ENCODE peak calls at places on chromosomes 11 and 22, in six cellular contexts. H is CD4-positive, CD25-positive, alpha-beta regulatory T cell; S is ovary; U is lung; B is breast epithelium; C is lower lobe of right lung. K is an unnamed sample. For H3K4me1, the result is how much of the 10 kb centered on the place peaks cover.

GRCh38 chr11:945986-946385 is 20.3 kb downstream of the AP2A2 start:
- DNase-seq in H (no peak), S (no peak), U (no peak), B (no peak), C (no peak), K (no peak)

GRCh38 chr22:28075260-28075981 is 156.4 kb upstream of the PITPNB start:
- DNase-seq in H (no peak), S (peak), U (peak), B (no peak), C (peak), K (peak)

GRCh38 chr11:2689551-2690260 is 10.1 kb downstream of the KCNQ1OT1 start:
- DNase-seq in H (no peak), S (peak), U (no peak), B (no peak), C (no peak), K (no peak)

GRCh38 chr22:49960159-49960966 is at the start of gene PIM3:
- DNase-seq in H (peak), S (peak), U (peak), B (peak), C (peak), K (peak)

GRCh38 chr11:99814738-99815137 is 794.0 kb downstream of the CNTN5 start:
- DNase-seq in H (no peak), S (no peak), U (no peak), B (no peak), C (no peak), K (no peak)

GRCh38 chr11:99015634-99016454 is 4.9 kb upstream of the CNTN5 start:
- DNase-seq in H (no peak), S (no peak), U (no peak), B (no peak), C (no peak), K (peak)

GRCh38 chr11:123404626-123405025 is 25.4 kb upstream of the GRAMD1B start:
- DNase-seq in H (no peak), S (no peak), U (no peak), B (no peak), C (no peak), K (no peak)

GRCh38 chr22:49295851-49296560 is 531.7 kb downstream of the BRD1 start:
- DNase-seq in H (no peak), S (no peak), U (no peak), B (peak), C (no peak), K (peak)

GRCh38 chr11:69894126-69895047 is 75.2 kb upstream of the FGF3 start:
- DNase-seq in H (no peak), S (no peak), U (no peak), B (no peak), C (peak), K (no peak)

GRCh38 chr11:36421546-36422155 is 88.4 kb downstream of the TRAF6 start:
- DNase-seq in H (no peak), S (no peak), U (no peak), B (no peak), C (no peak), K (no peak)

GRCh38 chr11:69380451-69380901 is 86.5 kb downstream of the MYEOV start:
- DNase-seq in H (no peak), S (no peak), U (no peak), B (no peak), C (no peak), K (no peak)

GRCh38 chr11:120652705-120653335 is 141.3 kb downstream of the GRIK4 start:
- DNase-seq in H (no peak), S (no peak), U (no peak), B (no peak), C (no peak), K (no peak)

GRCh38 chr11:35526370-35526792 is 965 bp upstream of the PAMR1 start:
- DNase-seq in H (no peak), S (no peak), U (no peak), B (no peak), C (no peak), K (no peak)

GRCh38 chr22:33656808-33657628 is 263.3 kb downstream of the LARGE1 start:
- DNase-seq in H (no peak), S (peak), U (no peak), B (no peak), C (no peak), K (no peak)

GRCh38 chr22:44526431-44527115 is 28.5 kb upstream of the RTL6 start:
- DNase-seq in H (no peak), S (no peak), U (no peak), B (no peak), C (no peak), K (no peak)

GRCh38 chr11:90204832-90205646 is 17.8 kb downstream of the CHORDC1 start:
- DNase-seq in H (no peak), S (no peak), U (no peak), B (no peak), C (no peak), K (peak)

GRCh38 chr22:35961480-35961902 is 67.1 kb downstream of the RBFOX2 start:
- DNase-seq in H (no peak), S (peak), U (peak), B (no peak), C (no peak), K (peak)

GRCh38 chr22:49307071-49307830 is 520.4 kb downstream of the BRD1 start:
- DNase-seq in H (no peak), S (no peak), U (no peak), B (peak), C (no peak), K (peak)

GRCh38 chr11:118908931-118909618 is 16.7 kb downstream of the BCL9L start:
- DNase-seq in H (no peak), S (peak), U (no peak), B (peak), C (peak), K (peak)

GRCh38 chr11:71999360-71999759 is 651 bp downstream of the IL18BP start:
- DNase-seq in H (no peak), S (peak), U (no peak), B (no peak), C (no peak), K (no peak)

GRCh38 chr22:40057652-40058051 is 62.9 kb downstream of the FAM83F start:
- DNase-seq in H (no peak), S (no peak), U (no peak), B (no peak), C (no peak), K (no peak)

GRCh38 chr22:38754247-38755154 is 1.3 kb downstream of the SUN2 start:
- DNase-seq in H (no peak), S (peak), U (peak), B (peak), C (peak), K (no peak)

GRCh38 chr11:96303980-96304379 is 39.0 kb downstream of the MAML2 start:
- DNase-seq in H (no peak), S (no peak), U (no peak), B (no peak), C (no peak), K (no peak)

GRCh38 chr11:62713343-62713742 is 5.9 kb downstream of the GNG3 start:
- DNase-seq in H (no peak), S (no peak), U (peak), B (no peak), C (no peak), K (no peak)

GRCh38 chr11:126048198-126048597 is 14.5 kb downstream of the CDON start:
- DNase-seq in H (no peak), S (no peak), U (no peak), B (no peak), C (no peak), K (no peak)

GRCh38 chr11:14974723-14975587 is 2.8 kb upstream of the CALCA start:
- DNase-seq in H (no peak), S (no peak), U (no peak), B (no peak), C (no peak), K (no peak)

GRCh38 chr22:49015459-49015858 is 812.2 kb downstream of the BRD1 start:
- DNase-seq in H (no peak), S (no peak), U (no peak), B (no peak), C (no peak), K (no peak)

GRCh38 chr22:25475554-25476022 is 88.9 kb upstream of the GRK3 start:
- DNase-seq in H (no peak), S (no peak), U (peak), B (no peak), C (no peak), K (peak)

GRCh38 chr22:39545310-39546063 is 12.9 kb upstream of the RPS19BP1 start:
- DNase-seq in H (peak), S (no peak), U (no peak), B (no peak), C (no peak), K (no peak)

GRCh38 chr11:58788355-58789023 is 56.0 kb downstream of the GLYATL2 start:
- DNase-seq in H (peak), S (peak), U (peak), B (no peak), C (no peak), K (no peak)

GRCh38 chr22:35170716-35171697 is 86.3 kb upstream of the HMGXB4 start:
- DNase-seq in H (no peak), S (no peak), U (peak), B (no peak), C (no peak), K (no peak)

GRCh38 chr22:27620367-27621154 is 181.0 kb downstream of the MN1 start:
- DNase-seq in H (no peak), S (no peak), U (no peak), B (no peak), C (no peak), K (peak)

GRCh38 chr11:104256525-104256924 is 92.6 kb upstream of the PDGFD start:
- DNase-seq in H (no peak), S (no peak), U (no peak), B (no peak), C (no peak), K (no peak)

GRCh38 chr22:19912236-19912999 is 29.2 kb upstream of the COMT start:
- DNase-seq in H (no peak), S (no peak), U (no peak), B (no peak), C (no peak), K (no peak)

GRCh38 chr11:86551286-86551685 is 121.1 kb downstream of the ME3 start:
- DNase-seq in H (no peak), S (no peak), U (no peak), B (no peak), C (no peak), K (peak)

GRCh38 chr11:126443120-126443519 is 87.6 kb downstream of the ST3GAL4 start:
- DNase-seq in H (no peak), S (no peak), U (no peak), B (no peak), C (no peak), K (no peak)

GRCh38 chr11:103326070-103326794 is 217.0 kb downstream of the DYNC2H1 start:
- DNase-seq in H (no peak), S (no peak), U (peak), B (no peak), C (no peak), K (no peak)

GRCh38 chr22:20130739-20131592 is 638 bp upstream of the ZDHHC8 start:
- DNase-seq in H (peak), S (peak), U (peak), B (peak), C (peak), K (peak)

GRCh38 chr11:69444381-69445130 is 36.9 kb upstream of the LINC01488 start:
- DNase-seq in H (no peak), S (no peak), U (peak), B (peak), C (peak), K (no peak)

DNA sequence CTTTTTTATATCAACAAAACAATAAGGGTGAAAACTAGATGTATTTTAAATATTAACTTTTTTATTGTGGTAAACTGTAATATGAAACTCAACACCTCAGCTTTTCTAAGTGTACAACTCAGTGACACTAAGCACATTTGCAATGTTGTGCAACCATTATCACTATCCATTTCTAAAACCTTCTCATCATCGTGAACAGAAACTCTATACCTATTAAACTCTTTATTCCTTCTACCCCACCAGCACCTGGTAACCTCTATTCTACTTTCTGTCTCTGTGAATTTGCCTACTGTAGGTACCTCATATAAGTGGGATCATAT is 9.4 kb downstream of the HORMAD2 start:
- DNase-seq in H (no peak), S (no peak), U (no peak), B (no peak), C (no peak), K (no peak)
- H3K4me3 ChIP-seq in H (no peak), S (no peak), U (no peak), B (no peak), C (no peak), K (no peak)

GRCh38 chr11:61361237-61361636 is 445 bp downstream of the CYB561A3 start:
- DNase-seq in H (no peak), S (no peak), U (no peak), B (no peak), C (no peak), K (no peak)

GRCh38 chr11:61359541-61359940 is 2.1 kb downstream of the CYB561A3 start:
- DNase-seq in H (no peak), S (no peak), U (no peak), B (no peak), C (no peak), K (no peak)

GRCh38 chr11:61364012-61364396 is 1.8 kb downstream of the TMEM138 start:
- DNase-seq in H (no peak), S (no peak), U (no peak), B (no peak), C (no peak), K (no peak)

GRCh38 chr11:61362542-61362875 is 335 bp downstream of the TMEM138 start:
- DNase-seq in H (peak), S (no peak), U (no peak), B (no peak), C (no peak), K (no peak)

DNA sequence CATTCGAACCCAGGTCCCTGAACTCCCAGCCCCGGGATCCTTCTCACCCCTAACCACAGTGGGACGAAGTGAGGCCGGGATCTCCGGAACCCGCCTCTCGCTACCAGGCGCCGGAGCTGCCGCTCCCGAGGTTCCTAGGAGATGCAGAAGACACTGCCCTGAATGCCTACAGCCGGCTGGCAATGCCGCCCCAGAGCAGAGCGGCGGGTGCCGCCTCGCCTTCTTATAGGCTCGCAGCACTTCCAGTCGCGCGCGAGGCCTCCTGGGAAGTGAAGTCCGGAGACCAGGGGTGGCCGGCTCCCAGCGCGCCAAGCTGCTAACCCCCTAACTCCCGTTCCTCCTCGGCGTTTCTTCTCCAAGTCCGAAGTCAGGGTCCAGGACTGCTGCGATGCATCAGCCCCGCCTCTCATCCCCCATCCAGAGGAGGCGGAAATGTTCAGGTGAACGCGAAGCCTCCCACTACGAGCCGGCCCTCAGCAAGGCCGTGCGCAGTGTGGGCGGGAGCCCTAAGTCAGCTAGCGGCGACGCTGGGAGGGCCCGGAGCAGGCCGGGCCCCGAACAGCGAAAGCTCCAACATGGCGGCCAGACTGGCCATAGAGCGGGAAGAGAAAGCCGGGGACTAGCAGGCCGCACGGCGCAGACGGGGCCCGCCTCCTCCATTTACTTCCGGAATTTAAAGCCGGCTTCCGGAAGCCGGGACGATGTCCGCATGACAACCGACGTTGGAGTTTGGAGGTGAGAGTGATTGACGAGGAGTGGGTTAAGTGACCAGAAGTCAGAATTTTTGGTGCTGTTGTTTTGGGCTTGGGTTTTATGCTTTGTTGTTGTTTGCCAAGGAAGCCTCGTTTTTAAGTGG is at the start of the genes CYB561A3 and TMEM138:
- DNase-seq in H (peak), S (peak), U (peak), B (peak), C (peak), K (peak)
- H3K27ac ChIP-seq in H (peak), S (peak), U (peak), B (peak), C (peak), K (peak)

GRCh38 chr22:43004362-43005035 is 10.4 kb downstream of the PACSIN2 start:
- DNase-seq in H (no peak), S (no peak), U (no peak), B (no peak), C (peak), K (peak)
- H3K4me1 ChIP-seq in H (under half), S (under half), U (under half), B (under half), C (half or more), K (half or more)

GRCh38 chr11:64339319-64339718 is 685 bp upstream of the CCDC88B start:
- DNase-seq in H (no peak), S (no peak), U (no peak), B (no peak), C (no peak), K (no peak)

GRCh38 chr11:64339754-64340408 is at the start of gene CCDC88B:
- DNase-seq in H (peak), S (no peak), U (peak), B (no peak), C (peak), K (no peak)

GRCh38 chr11:64341429-64341828 is 1.4 kb downstream of the CCDC88B start:
- DNase-seq in H (no peak), S (no peak), U (no peak), B (no peak), C (no peak), K (no peak)

GRCh38 chr11:64341851-64342791 is 2.1 kb downstream of the CCDC88B start:
- DNase-seq in H (peak), S (peak), U (peak), B (peak), C (peak), K (peak)

GRCh38 chr11:64340671-64341335 is 799 bp downstream of the CCDC88B start:
- DNase-seq in H (peak), S (no peak), U (no peak), B (no peak), C (peak), K (no peak)
- H3K4me3 ChIP-seq in H (no peak), S (no peak), U (no peak), B (peak), C (peak), K (no peak)

DNA sequence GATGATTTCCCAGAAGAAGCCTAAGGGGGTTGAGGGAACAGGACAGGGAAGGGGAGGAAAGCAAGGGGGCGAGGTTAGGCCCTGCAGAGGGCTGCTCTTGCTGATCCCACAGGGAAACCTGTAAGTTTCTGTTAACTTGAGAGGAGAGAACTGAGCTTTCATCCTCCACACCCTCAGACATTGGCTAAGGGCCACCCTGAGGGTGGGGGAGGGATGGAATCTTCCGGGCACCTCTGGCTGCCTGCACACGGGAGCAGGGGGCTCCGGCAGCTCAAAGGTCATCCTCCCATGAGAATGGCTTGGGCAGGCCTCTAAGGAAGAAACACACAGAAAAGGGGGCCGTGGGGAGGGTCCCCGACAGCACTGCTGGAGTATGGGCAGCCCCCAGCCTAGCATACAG is 108.1 kb downstream of the TSPAN18 start:
- DNase-seq in H (no peak), S (no peak), U (no peak), B (no peak), C (no peak), K (no peak)
- H3K27ac ChIP-seq in H (no peak), S (no peak), U (no peak), B (peak), C (no peak), K (no peak)

GRCh38 chr11:114215871-114216803 is 80.1 kb upstream of the NNMT start:
- DNase-seq in H (no peak), S (no peak), U (no peak), B (no peak), C (no peak), K (no peak)
- H3K4me1 ChIP-seq in H (under half), S (under half), U (under half), B (under half), C (half or more), K (under half)

GRCh38 chr11:129372609-129373488 is 2.8 kb upstream of the BARX2 start:
- DNase-seq in H (no peak), S (no peak), U (no peak), B (no peak), C (peak), K (no peak)
- H3K4me3 ChIP-seq in H (no peak), S (peak), U (no peak), B (peak), C (peak), K (no peak)

DNA sequence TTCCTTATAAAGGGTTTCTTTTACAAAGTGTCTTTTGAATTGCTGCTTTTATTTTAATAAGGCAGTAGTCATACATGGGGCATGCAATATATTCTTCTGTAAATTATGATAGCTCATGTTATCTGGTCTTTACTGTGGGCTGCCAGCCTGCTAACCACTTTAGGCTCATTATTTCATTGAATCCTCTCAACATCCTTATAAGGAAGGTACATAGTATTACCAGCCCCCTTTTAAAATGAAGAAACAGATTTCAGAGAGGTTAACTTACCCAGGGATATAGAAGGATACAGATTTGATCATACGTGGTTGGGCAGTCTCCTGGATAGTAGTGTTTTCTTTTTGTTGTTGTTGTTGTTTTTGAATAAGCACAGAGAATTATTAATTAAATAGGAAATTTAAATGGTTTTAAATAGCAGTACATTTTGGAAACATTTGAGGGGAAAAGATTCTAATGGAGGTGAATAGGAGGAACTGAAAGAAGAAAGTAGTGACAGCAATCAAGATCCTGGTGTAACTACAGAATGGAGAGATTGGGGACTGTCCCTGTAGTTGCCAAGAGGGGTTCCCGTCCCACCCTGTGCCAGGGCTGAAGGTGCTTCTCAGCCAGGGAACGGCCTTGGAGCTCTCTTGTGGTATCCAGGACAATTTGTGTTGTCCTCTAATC is 21.0 kb downstream of the SPECC1L start:
- DNase-seq in H (no peak), S (no peak), U (no peak), B (no peak), C (no peak), K (no peak)
- H3K27ac ChIP-seq in H (no peak), S (no peak), U (peak), B (peak), C (peak), K (no peak)